ENCODE peak calls at places on chromosome 16, in eight cellular contexts. G is uterus; I is gastrocnemius medialis; X is endothelial cell; E is GM12865; Y is CD8-positive, alpha-beta T cell; H is lower leg skin; Q is MM.1S. M is an unnamed sample.

GRCh38 chr16:86573215-86573614 is 5.1 kb upstream of the FOXL1 start:
- DNase-seq in G (no peak), I (no peak), X (no peak), E (no peak), Y (no peak), H (no peak), Q (no peak), M (no peak)

GRCh38 chr16:10859020-10859419 is 18.0 kb upstream of the CIITA start:
- DNase-seq in G (no peak), I (no peak), X (no peak), E (no peak), Y (no peak), H (no peak), Q (no peak), M (no peak)

GRCh38 chr16:47613251-47613650 is 152.1 kb downstream of the PHKB start:
- DNase-seq in G (no peak), I (no peak), X (no peak), E (no peak), Y (no peak), H (no peak), Q (no peak), M (no peak)

GRCh38 chr16:82761236-82761635 is 134.5 kb downstream of the CDH13 start:
- DNase-seq in G (peak; percentile 43), I (peak; percentile 90), X (no peak), E (no peak), Y (no peak), H (peak; percentile 97), Q (no peak), M (no peak)

GRCh38 chr16:19488213-19488640 is 33.7 kb downstream of the GDE1 start:
- DNase-seq in G (no peak), I (peak; percentile 4), X (no peak), E (no peak), Y (no peak), H (peak; percentile 71), Q (no peak), M (no peak)

GRCh38 chr16:89319883-89320716 is 102.6 kb downstream of the ZNF778 start:
- DNase-seq in G (peak; percentile 54), I (no peak), X (no peak), E (peak; percentile 46), Y (peak; percentile 17), H (no peak), Q (peak; percentile 57), M (peak; percentile 72)

GRCh38 chr16:89561195-89562026 is 929 bp downstream of the RPL13 start:
- DNase-seq in G (no peak), I (no peak), X (no peak), E (peak; percentile 32), Y (no peak), H (no peak), Q (no peak), M (no peak)

GRCh38 chr16:62899737-62900136 is 863.5 kb upstream of the CDH8 start:
- DNase-seq in G (no peak), I (no peak), X (no peak), E (no peak), Y (no peak), H (no peak), Q (no peak), M (no peak)

GRCh38 chr16:10256855-10257641 is 74.8 kb upstream of the GRIN2A start:
- DNase-seq in G (no peak), I (no peak), X (peak; percentile 33), E (peak; percentile 75), Y (peak; percentile 30), H (no peak), Q (peak; percentile 38), M (peak; percentile 80)

GRCh38 chr16:20844588-20844987 is 38.3 kb downstream of the REXO5 start:
- DNase-seq in G (no peak), I (no peak), X (no peak), E (no peak), Y (no peak), H (no peak), Q (no peak), M (no peak)

GRCh38 chr16:88613911-88614817 is 24.2 kb upstream of the IL17C start:
- DNase-seq in G (no peak), I (no peak), X (no peak), E (no peak), Y (no peak), H (no peak), Q (no peak), M (no peak)

GRCh38 chr16:70600730-70601129 is 45.6 kb upstream of the IL34 start:
- DNase-seq in G (no peak), I (no peak), X (no peak), E (no peak), Y (no peak), H (no peak), Q (no peak), M (no peak)

GRCh38 chr16:68229431-68230175 is 6.3 kb downstream of the ESRP2 start:
- DNase-seq in G (peak; percentile 51), I (no peak), X (peak; percentile 57), E (peak; percentile 57), Y (peak; percentile 36), H (peak; percentile 85), Q (peak; percentile 48), M (peak; percentile 58)

GRCh38 chr16:75927824-75928223 is 201.5 kb upstream of the CPHXL start:
- DNase-seq in G (no peak), I (no peak), X (no peak), E (no peak), Y (no peak), H (no peak), Q (no peak), M (no peak)

GRCh38 chr16:87447323-87447722 is 45.5 kb downstream of the ZCCHC14 start:
- DNase-seq in G (no peak), I (no peak), X (no peak), E (no peak), Y (no peak), H (no peak), Q (no peak), M (no peak)

GRCh38 chr16:14428043-14428442 is 202.0 kb downstream of the PARN start:
- DNase-seq in G (no peak), I (no peak), X (no peak), E (no peak), Y (no peak), H (no peak), Q (no peak), M (no peak)

GRCh38 chr16:87178177-87178863 is 138.9 kb downstream of the C16orf95 start:
- DNase-seq in G (no peak), I (no peak), X (peak; percentile 17), E (no peak), Y (no peak), H (no peak), Q (no peak), M (no peak)

GRCh38 chr16:2466667-2467300 is 4.3 kb upstream of the NTN3 start:
- DNase-seq in G (no peak), I (no peak), X (no peak), E (no peak), Y (no peak), H (no peak), Q (no peak), M (no peak)

GRCh38 chr16:2468142-2468724 is 2.9 kb upstream of the NTN3 start:
- DNase-seq in G (no peak), I (no peak), X (no peak), E (peak; percentile 57), Y (no peak), H (no peak), Q (no peak), M (peak; percentile 56)

GRCh38 chr16:2464333-2464732 is 4.4 kb downstream of the TEDC2 start:
- DNase-seq in G (no peak), I (no peak), X (no peak), E (no peak), Y (no peak), H (no peak), Q (no peak), M (no peak)

GRCh38 chr16:2467301-2468141 is 3.6 kb upstream of the NTN3 start:
- DNase-seq in G (peak; percentile 80), I (peak; percentile 40), X (peak; percentile 32), E (peak; percentile 63), Y (no peak), H (peak; percentile 97), Q (no peak), M (peak; percentile 67)

DNA sequence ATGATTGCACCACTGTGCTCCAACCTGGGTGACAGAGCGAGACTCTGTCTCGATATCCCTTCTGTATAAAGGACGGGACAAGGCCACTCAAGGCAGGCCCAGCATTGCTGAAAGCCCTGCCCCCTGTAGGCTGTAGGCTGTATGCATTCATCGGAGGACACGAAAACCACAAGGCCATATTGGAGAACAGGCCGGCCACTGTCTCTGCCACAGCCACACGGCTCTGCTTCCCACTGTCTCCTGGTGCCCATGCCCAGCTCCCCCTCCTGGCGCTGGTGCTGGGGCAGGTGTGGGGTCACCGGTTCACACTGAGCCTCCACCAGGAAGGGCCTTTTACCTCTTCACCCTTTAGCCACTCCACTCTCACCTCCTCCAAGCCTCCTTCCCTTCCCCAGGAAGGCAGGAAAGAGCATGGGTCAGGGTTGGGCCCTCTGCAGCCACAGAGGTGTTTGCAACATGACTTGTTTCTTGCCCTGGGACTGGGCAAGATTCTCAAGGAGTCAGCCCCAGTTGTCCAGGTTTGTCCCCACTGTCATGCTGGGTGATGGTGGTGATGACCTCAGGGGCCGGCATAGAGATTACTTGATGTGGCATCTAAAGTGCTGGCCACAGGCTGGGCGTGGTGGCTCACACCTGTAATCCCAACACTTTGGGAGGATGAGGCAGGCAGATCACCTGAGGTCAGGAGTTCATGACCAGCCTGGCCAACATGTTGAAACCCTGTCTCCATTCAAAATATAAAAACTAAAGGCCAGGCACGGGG is 5.3 kb upstream of the NTN3 start:
- DNase-seq in G (no peak), I (no peak), X (no peak), E (no peak), Y (no peak), H (no peak), Q (no peak), M (no peak)
- TF ChIP-seq CTCF in G (no peak), I (no peak), X (peak; percentile 27), E (peak; percentile 21), Y (no peak), H (no peak), Q (peak; percentile 12), M (peak; percentile 28)

GRCh38 chr16:16073884-16074781 is 124.7 kb downstream of the ABCC1 start:
- DNase-seq in G (no peak), I (peak; percentile 50), X (peak; percentile 23), E (no peak), Y (no peak), H (no peak), Q (no peak), M (no peak)
- TF ChIP-seq CTCF in G (no peak), I (no peak), X (no peak), E (no peak), Y (no peak), H (no peak), Q (no peak), M (no peak)

GRCh38 chr16:1335996-1336395 is 2.6 kb downstream of the BAIAP3 start:
- DNase-seq in G (no peak), I (no peak), X (no peak), E (no peak), Y (no peak), H (no peak), Q (no peak), M (no peak)
- TF ChIP-seq CTCF in G (no peak), I (no peak), X (no peak), E (no peak), Y (no peak), H (no peak), Q (no peak), M (no peak)

DNA sequence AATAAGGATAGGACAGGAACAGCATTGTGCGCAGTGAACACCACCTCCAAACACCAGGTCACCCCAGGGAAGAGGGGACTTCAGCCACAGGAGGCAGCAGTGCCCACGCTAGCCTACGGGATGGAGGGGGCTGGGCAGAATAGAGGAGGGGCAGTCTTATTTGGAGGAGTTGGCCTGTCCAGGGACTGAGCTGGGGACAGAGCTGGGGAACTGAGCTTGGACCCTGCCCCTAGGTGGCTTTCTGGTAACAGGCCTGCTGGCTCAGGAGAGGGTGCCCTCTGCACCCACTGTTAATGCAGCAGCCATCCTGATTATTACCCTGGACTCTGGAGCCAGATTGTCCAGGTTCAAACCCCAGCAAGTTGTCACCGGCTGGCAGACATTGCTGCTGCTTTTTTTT is 9.3 kb downstream of the CCDC102A start:
- DNase-seq in G (no peak), I (no peak), X (no peak), E (no peak), Y (no peak), H (no peak), Q (no peak), M (no peak)
- TF ChIP-seq CTCF in G (no peak), I (no peak), X (no peak), E (no peak), Y (no peak), H (no peak), Q (no peak), M (no peak)

M was measured in GM10248.